ENCODE peak calls at places on chromosome 13, in seven cellular contexts. C is stimulated activated CD4-positive, alpha-beta T cell treated with anti-CD3 and anti-CD28 coated beads, Interleukin-15, amount 100 ng/mL, for 24 hours; A is AG10803; Q is esophagus squamous epithelium; V is nephron progenitor cell; W is hippocampal formation; N is suprapubic skin. R is an unnamed sample.

GRCh38 chr13:30690282-30691188 is 44.8 kb upstream of the ALOX5AP start:
- DNase-seq in A (peak), W (no peak), N (peak), C (no peak), Q (no peak), V (no peak), R (peak)

GRCh38 chr13:98622926-98623325 is 46.0 kb upstream of the STK24 start:
- DNase-seq in N (no peak), C (no peak), Q (no peak), W (no peak), V (no peak), A (no peak), R (no peak)

GRCh38 chr13:77390391-77390790 is 63.5 kb upstream of the MYCBP2 start:
- DNase-seq in V (no peak), C (no peak), W (no peak), Q (no peak), A (peak), N (peak), R (no peak)

GRCh38 chr13:90950134-90950533 is 397.4 kb upstream of the MIR17HG start:
- DNase-seq in C (no peak), Q (no peak), A (no peak), W (no peak), V (no peak), N (no peak), R (no peak)

GRCh38 chr13:78015782-78016181 is 97.2 kb upstream of the EDNRB start:
- DNase-seq in V (no peak), C (no peak), A (no peak), N (no peak), Q (no peak), W (no peak), R (no peak)

GRCh38 chr13:59790626-59791025 is 373.1 kb downstream of the DIAPH3 start:
- DNase-seq in A (peak), W (no peak), Q (no peak), N (no peak), V (no peak), C (no peak), R (no peak)

GRCh38 chr13:109780880-109781383 is 5.5 kb downstream of the IRS2 start:
- DNase-seq in N (no peak), Q (no peak), A (no peak), V (no peak), W (no peak), C (no peak), R (no peak)

GRCh38 chr13:80255946-80256345 is 85.0 kb downstream of the SPRY2 start:
- DNase-seq in V (no peak), W (no peak), N (no peak), Q (no peak), C (no peak), A (no peak), R (no peak)

GRCh38 chr13:69809152-69809551 is 298.5 kb upstream of the ATXN8OS start:
- DNase-seq in C (no peak), A (no peak), W (no peak), V (no peak), Q (no peak), N (no peak), R (no peak)

GRCh38 chr13:67557642-67558241 is 327.6 kb upstream of the PCDH9 start:
- DNase-seq in C (no peak), N (no peak), W (no peak), V (no peak), Q (no peak), A (no peak), R (no peak)

GRCh38 chr13:51729853-51730553 is 74.0 kb downstream of the DHRS12 start:
- DNase-seq in W (no peak), Q (no peak), V (no peak), C (peak), N (peak), A (peak), R (no peak)

GRCh38 chr13:94305463-94305862 is 174.0 kb downstream of the DCT start:
- DNase-seq in N (no peak), W (no peak), V (no peak), C (no peak), Q (no peak), A (peak), R (peak)

GRCh38 chr13:96090240-96091101 is 564 bp downstream of the HS6ST3 start:
- DNase-seq in W (no peak), A (peak), Q (no peak), V (peak), N (no peak), C (peak), R (no peak)

GRCh38 chr13:88602786-88603777 is 931.9 kb downstream of the SLITRK5 start:
- DNase-seq in A (no peak), W (no peak), Q (no peak), N (no peak), C (no peak), V (no peak), R (no peak)

GRCh38 chr13:109155301-109155761 is 525.9 kb downstream of the MYO16 start:
- DNase-seq in N (no peak), A (peak), V (no peak), Q (no peak), C (no peak), W (no peak), R (no peak)

GRCh38 chr13:93411281-93411680 is 184.7 kb downstream of the GPC6 start:
- DNase-seq in W (no peak), A (no peak), N (no peak), V (no peak), Q (no peak), C (no peak), R (no peak)

GRCh38 chr13:94128430-94128829 is 351.1 kb downstream of the DCT start:
- DNase-seq in N (peak), Q (no peak), V (no peak), W (no peak), C (no peak), A (peak), R (peak)

GRCh38 chr13:104641309-104641708 is 1575.1 kb upstream of the SLC10A2 start:
- DNase-seq in W (no peak), N (no peak), A (no peak), C (no peak), Q (no peak), V (no peak), R (no peak)

GRCh38 chr13:78600317-78600899 is 2.9 kb downstream of the POU4F1 start:
- DNase-seq in Q (no peak), V (no peak), A (no peak), N (no peak), C (no peak), W (no peak), R (no peak)

GRCh38 chr13:25965596-25965995 is 86.2 kb downstream of the SHISA2 start:
- DNase-seq in N (no peak), Q (no peak), C (no peak), A (no peak), W (no peak), V (no peak), R (no peak)

GRCh38 chr13:102847272-102848234 is 1.7 kb downstream of the ERCC5 start:
- DNase-seq in C (peak), A (peak), Q (no peak), W (no peak), V (no peak), N (no peak), R (peak)

GRCh38 chr13:73394066-73394465 is 335.3 kb downstream of the KLF5 start:
- DNase-seq in N (no peak), W (no peak), Q (no peak), C (no peak), A (no peak), V (no peak), R (no peak)

GRCh38 chr13:41706189-41706588 is 248.8 kb downstream of the RGCC start:
- DNase-seq in Q (no peak), W (no peak), V (no peak), A (peak), N (no peak), C (no peak), R (no peak)

GRCh38 chr13:24741016-24741662 is 22.8 kb upstream of the RNF17 start:
- DNase-seq in Q (no peak), V (no peak), N (no peak), A (no peak), W (no peak), C (no peak), R (no peak)

GRCh38 chr13:20148501-20149183 is 12.2 kb downstream of the GJA3 start:
- DNase-seq in A (no peak), W (no peak), V (no peak), N (no peak), Q (no peak), C (no peak), R (no peak)

GRCh38 chr13:39777527-39778061 is 122.1 kb downstream of the COG6 start:
- DNase-seq in Q (no peak), V (no peak), W (no peak), A (peak), N (no peak), C (peak), R (peak)

GRCh38 chr13:97786510-97786909 is 167.0 kb upstream of the IPO5 start:
- DNase-seq in Q (no peak), W (no peak), V (no peak), C (no peak), A (no peak), N (no peak), R (no peak)

GRCh38 chr13:99299545-99300341 is 7.5 kb downstream of the GPR183 start:
- DNase-seq in C (no peak), V (no peak), A (no peak), N (no peak), W (no peak), Q (no peak), R (no peak)

GRCh38 chr13:64075543-64076271 is 2660.1 kb upstream of the PCDH20 start:
- DNase-seq in C (no peak), A (no peak), W (no peak), N (no peak), Q (no peak), V (no peak), R (no peak)

GRCh38 chr13:38430761-38431160 is 81.1 kb downstream of the UFM1 start:
- DNase-seq in N (no peak), V (no peak), Q (no peak), W (no peak), A (peak), C (no peak), R (no peak)

GRCh38 chr13:99922631-99923404 is 48.7 kb downstream of the ZIC5 start:
- DNase-seq in W (no peak), V (no peak), A (no peak), Q (no peak), N (no peak), C (no peak), R (no peak)

GRCh38 chr13:33009019-33009418 is 7.2 kb upstream of the KL start:
- DNase-seq in N (no peak), Q (no peak), V (no peak), W (no peak), A (peak), C (no peak), R (no peak)